ENCODE peak calls at places on chromosomes 1 and 21, in eight cellular contexts. S is fibroblast of the aortic adventitia, Z is cardiac fibroblast, W is upper lobe of right lung, L is lower lobe of right lung, X is colonic mucosa, B is lung, H is prostate gland. R is an unnamed sample.

GRCh38 chr1:28516518-28516956 is 10.7 kb downstream of the RCC1 start:
- DNase-seq in X (no peak), H (no peak), S (peak; percentile 13), W (no peak), Z (peak; percentile 36), L (no peak), B (no peak), R (no peak)

GRCh38 chr1:185156321-185156853 is 366 bp downstream of the TRMT1L start:
- DNase-seq in L (no peak), Z (no peak), X (no peak), H (no peak), B (no peak), W (no peak), S (peak; percentile 36), R (peak; percentile 30)

GRCh38 chr1:29355375-29355774 is 119.1 kb downstream of the PTPRU start:
- DNase-seq in W (no peak), X (no peak), B (no peak), H (no peak), L (no peak), Z (no peak), S (no peak), R (no peak)

GRCh38 chr1:181061891-181062777 is 26.4 kb upstream of the IER5 start:
- DNase-seq in Z (no peak), X (no peak), W (peak; percentile 77), L (peak; percentile 75), S (no peak), H (no peak), B (no peak), R (peak; percentile 16)

GRCh38 chr1:119204169-119204568 is 63.7 kb upstream of the WARS2 start:
- DNase-seq in H (no peak), X (no peak), B (no peak), L (no peak), W (no peak), S (no peak), Z (no peak), R (peak; percentile 57)

GRCh38 chr21:17775431-17776126 is 43.6 kb downstream of the C21orf91 start:
- DNase-seq in H (no peak), B (no peak), Z (no peak), S (no peak), L (peak; percentile 48), W (no peak), X (no peak), R (no peak)

GRCh38 chr1:154972517-154973343 is 1.8 kb upstream of the CKS1B start:
- DNase-seq in W (peak; percentile 89), L (peak; percentile 82), H (peak; percentile 87), X (peak; percentile 70), B (peak; percentile 87), Z (peak; percentile 96), S (peak; percentile 96), R (peak; percentile 98)

GRCh38 chr1:243938146-243938676 is 88.2 kb upstream of the AKT3 start:
- DNase-seq in X (no peak), S (no peak), B (no peak), W (no peak), L (no peak), H (no peak), Z (no peak), R (no peak)

GRCh38 chr1:246092136-246092535 is 414.9 kb downstream of the SMYD3 start:
- DNase-seq in S (no peak), Z (no peak), W (no peak), X (no peak), H (no peak), B (no peak), L (no peak), R (no peak)

GRCh38 chr1:154741327-154741726 is 128.8 kb downstream of the KCNN3 start:
- DNase-seq in X (no peak), Z (peak; percentile 73), W (no peak), L (no peak), H (no peak), S (peak; percentile 78), B (no peak), R (peak; percentile 77)

GRCh38 chr1:51855624-51856023 is 22.9 kb downstream of the NRDC start:
- DNase-seq in Z (no peak), H (no peak), S (no peak), X (no peak), B (no peak), W (no peak), L (no peak), R (no peak)

GRCh38 chr1:66980745-66981367 is 56.1 kb downstream of the MIER1 start:
- DNase-seq in H (no peak), B (no peak), L (no peak), W (no peak), S (peak; percentile 42), Z (peak; percentile 60), X (no peak), R (peak; percentile 46)

GRCh38 chr1:208288495-208288894 is 44.3 kb upstream of the PLXNA2 start:
- DNase-seq in S (no peak), L (no peak), B (no peak), W (no peak), H (no peak), Z (no peak), X (no peak), R (no peak)

GRCh38 chr1:84603941-84604830 is 29.9 kb upstream of the CTBS start:
- DNase-seq in Z (peak; percentile 94), L (no peak), B (no peak), H (peak; percentile 61), S (peak; percentile 95), X (no peak), W (no peak), R (peak; percentile 93)

DNA sequence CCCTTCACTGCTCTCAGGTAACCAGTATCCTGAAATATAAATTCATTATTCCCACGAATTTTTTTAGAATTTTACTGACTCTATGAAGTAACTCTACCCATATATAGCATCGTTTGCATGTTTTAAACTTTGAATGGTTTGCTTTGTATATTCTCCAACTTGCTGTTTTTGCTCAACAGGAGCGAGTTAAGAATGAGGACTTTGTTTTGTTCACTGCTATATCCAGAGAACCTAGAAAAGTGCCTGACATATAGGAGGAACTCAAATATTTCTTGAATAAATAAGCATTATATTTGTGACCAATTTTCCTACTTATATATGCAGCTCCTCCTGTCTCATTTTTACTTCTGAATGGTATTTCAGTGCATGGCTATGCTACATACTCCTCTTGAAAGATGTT is 43.4 kb downstream of the NUF2 start:
- DNase-seq in X (no peak), L (no peak), Z (no peak), S (no peak), W (no peak), H (no peak), B (no peak), R (no peak)
- H3K4me3 ChIP-seq in X (no peak overlapping the region), L (no peak overlapping the region), Z (no peak overlapping the region), S (no peak overlapping the region), W (no peak overlapping the region), H (no peak overlapping the region), B (no peak overlapping the region), R (no peak overlapping the region)

GRCh38 chr1:152451254-152451653 is 37.2 kb upstream of the CRNN start:
- DNase-seq in H (no peak), W (no peak), Z (no peak), X (no peak), L (no peak), B (no peak), S (no peak), R (no peak)
- TF ChIP-seq CTCF in H (no peak), W (no peak), Z (peak; percentile 37), X (no peak), L (no peak), B (no peak), S (no peak), R (peak; percentile 2)

GRCh38 chr1:26335774-26336476 is 18.0 kb downstream of the CRYBG2 start:
- DNase-seq in B (no peak), L (no peak), Z (no peak), W (no peak), S (no peak), X (no peak), H (no peak), R (no peak)

GRCh38 chr1:26337625-26338024 is 16.3 kb downstream of the CRYBG2 start:
- DNase-seq in Z (no peak), H (no peak), B (no peak), L (no peak), W (no peak), X (no peak), S (no peak), R (no peak)

GRCh38 chr1:26337206-26337535 is 16.8 kb downstream of the CRYBG2 start:
- DNase-seq in W (no peak), X (no peak), Z (no peak), H (no peak), L (no peak), B (no peak), S (no peak), R (no peak)

GRCh38 chr1:26338670-26339069 is 15.3 kb downstream of the CRYBG2 start:
- DNase-seq in L (no peak), W (no peak), S (no peak), Z (no peak), B (no peak), X (no peak), H (no peak), R (no peak)

DNA sequence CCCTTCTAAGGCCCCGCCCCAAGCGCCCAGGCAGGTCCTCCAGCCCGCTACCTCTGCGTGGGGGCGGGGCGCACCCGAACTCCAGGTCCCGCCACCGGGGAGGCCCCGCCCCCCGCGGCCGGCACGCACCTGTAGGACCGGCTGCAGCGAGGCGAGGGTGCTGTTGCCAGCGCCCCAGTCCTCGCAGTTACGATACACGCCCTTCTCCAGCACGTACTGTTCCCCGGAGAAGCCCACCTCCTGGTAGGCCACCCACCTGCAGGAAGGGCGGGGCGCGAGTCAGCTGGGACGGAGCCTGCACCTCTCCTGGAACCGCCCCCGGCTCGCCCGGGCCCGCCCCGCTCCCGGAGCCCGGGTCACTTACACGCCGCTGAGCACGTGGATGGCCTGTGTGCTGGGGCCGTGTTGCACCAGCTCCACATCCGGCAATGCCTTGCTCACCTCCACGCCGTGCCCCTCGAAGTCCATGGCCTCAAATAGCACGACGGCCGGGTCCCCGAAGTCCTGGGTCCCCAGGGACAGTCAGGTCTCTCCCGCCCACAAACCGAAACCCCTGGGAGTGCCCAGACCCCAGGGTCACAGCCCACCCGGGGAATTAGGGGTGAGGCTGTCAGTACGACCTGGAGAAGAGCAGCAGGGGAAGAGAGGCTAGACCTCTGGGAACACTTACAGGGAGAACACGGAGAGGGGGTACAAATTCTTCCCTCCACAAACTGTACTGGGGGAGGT is 17.3 kb downstream of the CRYBG2 start:
- DNase-seq in X (peak; percentile 97), L (peak; percentile 93), Z (no peak), W (peak; percentile 95), S (no peak), H (peak; percentile 89), B (peak; percentile 89), R (no peak)
- H3K4me3 ChIP-seq in X (peak overlapping the region; percentile 54), L (peak overlapping the region; percentile 61), Z (peak overlapping the region; percentile 57), W (peak overlapping the region; percentile 58), S (peak overlapping the region; percentile 68), H (peak overlapping the region; percentile 38), B (peak overlapping the region; percentile 22), R (peak overlapping the region; percentile 63)

DNA sequence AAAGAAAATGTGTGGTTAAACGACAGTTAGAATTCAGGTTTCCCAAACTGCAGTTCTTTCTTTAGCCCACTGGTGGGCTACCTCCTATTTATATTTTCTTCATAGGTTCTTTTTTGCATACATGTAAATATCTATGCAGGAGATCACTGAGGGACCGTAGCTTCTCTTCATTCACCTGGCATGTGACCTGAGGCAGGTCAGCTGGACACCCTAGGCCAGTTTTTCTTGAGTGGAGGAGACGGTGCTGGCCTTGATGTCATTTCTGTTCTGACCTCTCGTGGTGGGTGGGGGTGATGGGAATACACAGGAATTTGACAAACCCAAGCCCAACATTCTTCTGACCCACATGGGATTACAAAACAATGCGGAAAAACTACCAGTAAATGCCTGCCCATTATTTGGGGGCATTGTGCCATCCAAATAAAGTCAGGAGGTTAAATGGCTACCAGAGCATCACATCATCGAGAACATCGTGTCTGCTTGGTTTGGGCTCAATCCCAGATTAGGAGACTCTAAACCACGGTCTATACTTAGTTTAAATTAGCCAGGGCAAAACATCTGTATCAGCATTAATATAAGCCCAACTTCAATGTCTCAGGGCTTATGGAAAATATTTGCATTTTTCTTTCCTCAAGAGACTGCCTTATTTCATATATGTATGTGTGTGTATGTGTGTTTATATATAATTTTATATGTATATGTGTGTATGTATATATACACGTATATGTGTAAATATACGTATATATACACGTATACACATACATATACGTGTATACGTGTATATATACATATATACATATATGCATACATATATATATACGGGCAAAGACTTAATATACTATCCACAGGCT is 7.4 kb upstream of the IRF2BP2 start:
- DNase-seq in H (no peak), S (peak; percentile 74), X (no peak), Z (peak; percentile 85), B (no peak), W (no peak), L (no peak), R (peak; percentile 98)
- TF ChIP-seq CTCF in H (no peak), S (peak; percentile 43), X (no peak), Z (peak; percentile 25), B (no peak), W (peak; percentile 23), L (no peak), R (peak; percentile 28)

R was measured in AG10803.